ENCODE peak calls at places on chromosomes 4 and X, in four cellular contexts. Y is A549, T is transverse colon, J is adipocyte. V is an unnamed sample. For H3K4me1, the result is how much of the 10 kb centered on the place peaks cover.

GRCh38 chr4:17186916-17187315 is 288.5 kb upstream of the LDB2 start:
- DNase-seq in Y (no peak), T (no peak), J (no peak), V (no peak)

GRCh38 chr4:104989363-104989762 is 157.3 kb upstream of the TET2 start:
- DNase-seq in Y (no peak), T (no peak), J (peak), V (peak)

GRCh38 chrX:9677098-9677739 is 88.4 kb downstream of the GPR143 start:
- DNase-seq in Y (no peak), T (peak), J (no peak), V (peak)

GRCh38 chrX:41180194-41180902 is 95.1 kb downstream of the USP9X start:
- DNase-seq in Y (peak), T (peak), J (peak), V (no peak)

GRCh38 chr4:83138979-83139378 is 24.4 kb upstream of the PLAC8 start:
- DNase-seq in Y (no peak), T (no peak), J (no peak), V (no peak)

GRCh38 chr4:182124359-182124758 is 118.8 kb upstream of the TENM3 start:
- DNase-seq in Y (no peak), T (no peak), J (no peak), V (no peak)

GRCh38 chr4:21697583-21697982 is 251.0 kb downstream of the KCNIP4 start:
- DNase-seq in Y (peak), T (no peak), J (peak), V (no peak)

GRCh38 chrX:50697691-50698090 is 116.3 kb downstream of the SHROOM4 start:
- DNase-seq in Y (no peak), T (no peak), J (peak), V (no peak)

GRCh38 chr4:61195064-61195463 is 5.1 kb upstream of the ADGRL3 start:
- DNase-seq in Y (no peak), T (no peak), J (no peak), V (no peak)

GRCh38 chrX:12970691-12971202 is 4.2 kb upstream of the TMSB4X start:
- DNase-seq in Y (no peak), T (no peak), J (no peak), V (no peak)

GRCh38 chrX:93673869-93674271 is at the start of gene FAM133A:
- DNase-seq in Y (peak), T (no peak), J (peak), V (peak)

GRCh38 chr4:13484749-13485345 is 707 bp upstream of the RAB28 start:
- DNase-seq in Y (peak), T (peak), J (peak), V (no peak)

GRCh38 chr4:174141876-174142275 is 141.6 kb downstream of the FBXO8 start:
- DNase-seq in Y (no peak), T (no peak), J (no peak), V (no peak)

GRCh38 chrX:108298165-108298602 is 140.0 kb downstream of the COL4A6 start:
- DNase-seq in Y (no peak), T (no peak), J (no peak), V (no peak)

GRCh38 chr4:149522031-149522430 is 293.6 kb downstream of the IQCM start:
- DNase-seq in Y (no peak), T (no peak), J (no peak), V (peak)

GRCh38 chr4:138832563-138832962 is 183.0 kb upstream of the NOCT start:
- DNase-seq in Y (no peak), T (no peak), J (no peak), V (no peak)

GRCh38 chr4:105137460-105137859 is 9.2 kb upstream of the TET2 start:
- DNase-seq in Y (no peak), T (no peak), J (no peak), V (no peak)

GRCh38 chr4:55528495-55528894 is 18.2 kb downstream of the CLOCK start:
- DNase-seq in Y (no peak), T (no peak), J (no peak), V (no peak)

GRCh38 chr4:95188701-95189401 is 359.9 kb downstream of the UNC5C start:
- DNase-seq in Y (no peak), T (no peak), J (no peak), V (no peak)

GRCh38 chr4:150867148-150867547 is 147.9 kb downstream of the LRBA start:
- DNase-seq in Y (peak), T (no peak), J (peak), V (peak)

GRCh38 chrX:113977887-113978286 is 606.0 kb upstream of the HTR2C start:
- DNase-seq in Y (no peak), T (no peak), J (no peak), V (no peak)

GRCh38 chrX:75547783-75548182 is 24.9 kb upstream of the ZDHHC15 start:
- DNase-seq in Y (no peak), T (peak), J (peak), V (peak)

GRCh38 chrX:119272882-119273806 is 37.1 kb downstream of the PGRMC1 start:
- DNase-seq in Y (no peak), T (peak), J (peak), V (peak)

GRCh38 chr4:128524311-128524710 is 236.7 kb upstream of the PGRMC2 start:
- DNase-seq in Y (peak), T (peak), J (peak), V (peak)

GRCh38 chr4:83631066-83631465 is 95.2 kb downstream of the GPAT3 start:
- DNase-seq in Y (no peak), T (no peak), J (peak), V (no peak)

GRCh38 chr4:128649575-128650205 is 159.8 kb upstream of the JADE1 start:
- DNase-seq in Y (peak), T (peak), J (peak), V (no peak)

GRCh38 chr4:65825121-65825520 is 154.8 kb upstream of the EPHA5 start:
- DNase-seq in Y (peak), T (no peak), J (peak), V (no peak)

GRCh38 chr4:110088670-110089069 is 109.7 kb downstream of the ELOVL6 start:
- DNase-seq in Y (peak), T (no peak), J (no peak), V (no peak)

GRCh38 chrX:568341-568740 is 62.2 kb upstream of the SHOX start:
- DNase-seq in Y (no peak), T (no peak), J (no peak), V (no peak)

GRCh38 chr4:19478791-19479190 is 772.9 kb upstream of the SLIT2 start:
- DNase-seq in Y (no peak), T (no peak), J (peak), V (no peak)

GRCh38 chr4:72489267-72489666 is 79.8 kb downstream of the ADAMTS3 start:
- DNase-seq in Y (peak), T (no peak), J (peak), V (no peak)

DNA sequence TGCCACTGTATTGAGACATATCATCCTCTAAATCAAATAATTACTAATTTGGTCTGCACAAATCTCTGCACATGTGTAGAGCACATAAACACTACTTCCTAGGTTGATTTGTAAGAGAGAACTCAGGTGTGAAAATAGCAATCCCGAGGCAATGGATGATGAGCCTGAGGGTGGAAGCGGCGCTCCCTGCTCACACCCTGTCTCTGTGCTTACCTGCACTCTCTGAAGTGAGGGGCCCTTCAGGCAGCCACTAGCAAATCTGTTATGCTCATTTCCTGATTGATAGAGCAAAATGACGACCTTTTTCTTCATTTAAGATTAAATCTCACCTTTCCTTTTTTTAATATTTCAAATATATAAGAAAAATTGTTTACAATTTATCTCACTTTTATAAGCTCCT is 1995.7 kb upstream of the AGA start:
- DNase-seq in Y (no peak), T (no peak), J (no peak), V (no peak)
- H3K4me1 ChIP-seq in Y (under half), T (under half), J (under half), V (under half)

GRCh38 chr4:92362002-92362401 is 58.2 kb downstream of the GRID2 start:
- DNase-seq in Y (no peak), T (no peak), J (no peak), V (no peak)
- H3K4me1 ChIP-seq in Y (under half), T (under half), J (under half), V (under half)

GRCh38 chr4:10963958-10964705 is 279.6 kb upstream of the CLNK start:
- DNase-seq in Y (no peak), T (no peak), J (no peak), V (no peak)
- H3K4me1 ChIP-seq in Y (under half), T (under half), J (under half), V (under half)

DNA sequence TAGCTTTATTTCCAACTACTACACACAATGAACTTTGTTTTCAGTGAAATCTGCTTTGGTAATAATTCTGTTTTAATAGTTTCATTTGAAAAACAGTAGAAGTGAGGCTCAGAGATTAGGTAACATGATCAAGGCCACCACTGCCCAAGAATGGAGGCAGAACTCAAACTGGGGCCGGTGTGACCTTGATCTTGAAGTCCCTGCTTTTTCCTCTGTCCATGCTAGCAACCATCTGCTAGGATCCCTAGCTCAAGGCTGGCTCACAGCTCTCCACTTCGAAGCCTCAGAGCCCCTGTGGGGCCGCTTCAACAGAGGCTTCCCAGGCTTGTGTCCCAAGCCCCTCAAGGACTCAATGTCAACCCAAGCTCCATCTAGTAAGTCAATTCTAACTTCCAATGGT is 15.0 kb downstream of the ELF4 start:
- DNase-seq in Y (no peak), T (no peak), J (no peak), V (no peak)
- H3K4me1 ChIP-seq in Y (under half), T (under half), J (under half), V (under half)

DNA sequence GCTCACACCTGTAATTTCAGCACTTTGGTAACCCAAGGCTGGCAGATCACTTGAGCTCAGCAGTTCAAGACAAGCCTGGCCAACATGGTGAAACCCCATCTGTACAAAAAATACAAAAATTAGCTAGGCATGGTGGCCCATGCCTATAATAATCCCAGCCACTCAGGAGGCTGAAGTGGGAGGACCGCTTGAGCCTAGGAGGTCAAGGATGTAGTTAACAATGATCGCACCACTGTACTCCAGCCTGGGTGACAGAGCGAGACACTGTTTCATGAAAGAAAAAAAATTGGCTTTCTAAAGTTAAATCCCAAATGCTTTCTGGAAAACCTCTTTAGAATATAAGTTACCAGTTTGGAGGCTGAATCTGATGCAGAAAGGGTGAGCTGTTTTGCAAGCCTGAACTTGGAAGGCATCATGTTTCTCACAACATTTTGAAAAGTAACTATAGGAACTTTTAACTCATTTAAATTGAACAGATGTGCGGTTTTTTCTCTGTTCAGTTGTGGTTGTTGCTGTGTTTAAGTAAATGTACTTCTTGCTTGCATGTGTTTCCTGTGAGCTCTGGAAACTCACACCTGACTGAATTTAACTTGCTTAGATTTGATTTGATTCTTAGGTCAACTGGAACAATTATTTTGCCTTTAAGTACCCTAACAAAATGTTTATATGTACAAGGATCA is 39.8 kb upstream of the TMEM131L start:
- DNase-seq in Y (no peak), T (no peak), J (peak), V (no peak)
- H3K4me1 ChIP-seq in Y (under half), T (under half), J (under half), V (under half)

DNA sequence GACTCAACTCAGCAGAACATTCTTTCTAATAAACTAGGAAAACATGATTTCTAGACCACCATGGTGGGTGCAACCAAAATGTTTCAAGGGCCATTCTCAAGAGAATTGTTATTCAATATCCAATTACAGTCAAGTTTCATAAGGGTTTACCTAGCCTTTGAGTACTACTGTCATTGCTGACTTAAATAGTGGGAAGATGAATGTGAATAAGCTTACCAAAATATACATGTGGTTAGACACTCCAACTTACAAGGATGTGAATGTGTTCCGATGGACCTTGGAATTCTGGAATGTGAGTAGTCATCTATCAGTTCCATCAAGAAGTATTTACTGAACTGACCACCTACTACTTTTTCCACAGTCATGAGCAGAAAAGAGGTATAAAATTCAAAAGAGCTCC is 16.9 kb downstream of the SH3RF1 start:
- DNase-seq in Y (peak), T (no peak), J (peak), V (no peak)
- H3K4me1 ChIP-seq in Y (half or more), T (under half), J (half or more), V (under half)

GRCh38 chr4:37674446-37674845 is 11.7 kb downstream of the RELL1 start:
- DNase-seq in Y (no peak), T (no peak), J (peak), V (no peak)
- H3K4me1 ChIP-seq in Y (under half), T (under half), J (under half), V (half or more)

V was measured in heart right ventricle.